ENCODE peak calls at places on chromosome 2, in eight cellular contexts. P is fibroblast of lung, Y is endothelial cell of umbilical vein, V is cardiac muscle cell, N is AG09309, Z is astrocyte, G is coronary artery, A is kidney. S is an unnamed sample.

GRCh38 chr2:100832885-100833284 is 12.9 kb downstream of the NPAS2 start:
- DNase-seq in Z (peak), V (no peak), P (peak), A (no peak), Y (peak), N (no peak), G (no peak), S (no peak)

GRCh38 chr2:239109041-239109915 is 261.4 kb downstream of the TWIST2 start:
- DNase-seq in Z (no peak), Y (peak), P (no peak), G (no peak), A (no peak), V (no peak), N (no peak), S (peak)

GRCh38 chr2:101597347-101597944 is 100.1 kb upstream of the MAP4K4 start:
- DNase-seq in N (no peak), A (no peak), Y (no peak), Z (peak), G (no peak), V (peak), P (peak), S (no peak)

GRCh38 chr2:183349046-183349445 is 224.8 kb downstream of the NUP35 start:
- DNase-seq in Y (no peak), N (no peak), V (no peak), Z (no peak), P (no peak), A (no peak), G (no peak), S (no peak)

GRCh38 chr2:60555794-60556161 is 2.3 kb upstream of the BCL11A start:
- DNase-seq in P (no peak), G (no peak), Z (no peak), V (no peak), Y (no peak), A (no peak), N (no peak), S (no peak)

GRCh38 chr2:97673915-97674283 is 4.4 kb downstream of the C2orf92 start:
- DNase-seq in G (no peak), Z (no peak), P (no peak), Y (no peak), N (no peak), A (no peak), V (no peak), S (no peak)

GRCh38 chr2:121705958-121706357 is 30.7 kb downstream of the NIFK start:
- DNase-seq in G (no peak), N (no peak), P (no peak), V (no peak), Z (no peak), Y (no peak), A (no peak), S (no peak)

GRCh38 chr2:38850045-38850444 is 25.7 kb downstream of the DHX57 start:
- DNase-seq in Y (no peak), G (no peak), P (no peak), V (no peak), A (no peak), Z (no peak), N (no peak), S (no peak)

GRCh38 chr2:231917280-231918088 is 8.7 kb downstream of the NPPC start:
- DNase-seq in P (no peak), V (peak), G (no peak), Z (no peak), A (peak), Y (no peak), N (no peak), S (no peak)

GRCh38 chr2:24708537-24709152 is 84.5 kb downstream of the PTRHD1 start:
- DNase-seq in Z (peak), P (peak), V (peak), G (no peak), A (no peak), Y (peak), N (no peak), S (peak)

GRCh38 chr2:168255866-168256265 is 8.5 kb upstream of the STK39 start:
- DNase-seq in N (no peak), A (no peak), Z (no peak), Y (no peak), P (no peak), V (no peak), G (no peak), S (no peak)

DNA sequence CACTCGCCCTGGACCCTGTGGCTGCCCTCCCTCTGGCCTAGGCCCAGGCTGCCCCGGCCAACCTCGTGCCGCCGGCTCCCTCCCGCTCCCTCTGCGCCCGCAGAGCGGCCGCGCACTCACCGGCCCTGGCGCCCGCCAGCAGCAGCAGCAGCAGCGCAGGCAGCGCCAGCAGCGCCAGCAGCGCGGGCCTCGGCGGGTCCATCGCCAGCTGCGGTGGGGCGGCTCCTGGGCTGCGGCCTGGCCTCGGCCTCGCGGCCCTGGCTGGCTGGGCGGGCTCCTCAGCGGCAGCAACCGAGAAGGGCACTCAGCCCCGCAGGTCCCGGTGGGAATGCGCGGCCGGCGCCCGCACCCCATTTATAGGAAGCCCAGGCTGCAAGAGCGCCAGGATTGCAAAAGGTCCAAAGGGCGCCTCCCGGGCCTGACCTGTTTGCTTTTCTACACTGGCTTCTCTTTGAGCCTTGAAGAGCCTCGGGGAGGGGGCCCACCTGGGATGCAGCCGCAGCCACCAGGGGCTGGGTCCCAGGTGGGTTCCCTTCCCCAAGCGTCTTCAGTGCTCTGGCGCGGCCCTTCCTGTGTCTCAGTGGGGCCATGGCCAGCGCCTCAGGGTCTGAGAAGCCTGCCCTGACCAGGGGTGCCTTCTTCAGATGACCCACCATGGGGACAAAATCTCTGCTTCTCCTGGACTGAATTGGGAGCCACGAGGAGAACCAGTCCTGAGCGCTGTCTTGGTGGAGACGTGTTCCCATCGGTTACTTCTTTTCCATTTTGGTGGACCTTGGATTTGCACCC is at the start of gene APOB:
- DNase-seq in G (peak), V (peak), P (no peak), Z (no peak), Y (no peak), A (no peak), N (no peak), S (no peak)
- H3K4me3 ChIP-seq in G (peak), V (no peak), P (no peak), Z (no peak), Y (no peak), A (no peak), N (no peak), S (no peak)

GRCh38 chr2:179898873-179899272 is 37.5 kb upstream of the ZNF385B start:
- DNase-seq in Y (peak), P (peak), G (no peak), Z (peak), A (no peak), V (peak), N (no peak), S (peak)

GRCh38 chr2:179900655-179901054 is 39.2 kb upstream of the ZNF385B start:
- DNase-seq in V (no peak), Z (no peak), P (peak), N (no peak), G (no peak), Y (no peak), A (no peak), S (no peak)

DNA sequence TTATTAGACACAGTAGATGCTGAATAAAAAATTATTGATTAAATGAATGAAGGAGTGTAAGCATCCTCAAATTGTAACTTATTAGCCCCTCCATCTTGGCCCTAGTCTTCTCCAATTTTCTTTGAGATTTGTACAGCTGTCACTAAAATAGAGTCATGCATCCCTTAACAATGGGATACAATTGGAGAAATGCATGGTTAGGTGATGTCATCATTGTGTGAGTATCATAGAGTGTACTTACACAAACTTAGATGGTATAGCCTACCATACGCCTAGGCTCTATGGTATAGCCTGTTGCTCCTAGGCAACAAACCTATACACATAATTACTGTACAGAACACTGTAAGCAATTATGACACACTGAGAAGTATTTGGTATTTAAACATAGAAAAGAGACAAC is 38.3 kb upstream of the ZNF385B start:
- DNase-seq in G (no peak), Z (no peak), V (no peak), N (no peak), P (no peak), Y (no peak), A (no peak), S (no peak)
- TF ChIP-seq CTCF in G (no peak), Z (no peak), V (no peak), N (no peak), P (no peak), Y (no peak), A (no peak), S (no peak)

DNA sequence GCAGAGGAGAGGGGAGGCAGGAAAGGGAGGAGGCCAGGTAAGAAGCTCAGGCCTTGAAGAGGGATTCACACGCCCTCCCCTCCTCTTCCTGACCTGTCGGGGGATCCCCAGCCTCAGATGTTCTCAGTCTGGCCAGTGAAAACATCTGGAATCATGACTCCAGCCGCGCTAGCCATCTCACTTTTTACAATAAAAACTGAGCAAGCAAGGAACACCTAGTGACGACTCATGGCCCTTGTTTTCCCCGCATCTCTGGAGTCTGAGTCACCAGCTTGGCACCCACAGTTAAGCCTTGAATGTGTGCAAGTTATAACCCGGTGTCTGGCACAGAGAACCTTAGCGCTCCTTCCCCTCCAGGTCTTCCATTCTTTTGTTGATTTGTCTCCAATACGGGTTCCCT is 74.3 kb downstream of the SH3BP4 start:
- DNase-seq in V (peak), Y (peak), Z (peak), A (peak), G (no peak), N (peak), P (peak), S (peak)
- H3K4me3 ChIP-seq in V (no peak), Y (no peak), Z (no peak), A (no peak), G (no peak), N (no peak), P (no peak), S (peak)

GRCh38 chr2:170361359-170361936 is 183.5 kb downstream of the MYO3B start:
- DNase-seq in V (peak), N (no peak), Y (peak), G (no peak), P (peak), Z (peak), A (no peak), S (peak)

GRCh38 chr2:170365003-170365402 is 187.1 kb downstream of the MYO3B start:
- DNase-seq in P (no peak), V (no peak), G (no peak), N (no peak), Z (no peak), A (no peak), Y (no peak), S (no peak)

GRCh38 chr2:170360546-170361358 is 182.8 kb downstream of the MYO3B start:
- DNase-seq in V (no peak), P (no peak), A (no peak), Y (no peak), Z (no peak), G (no peak), N (no peak), S (no peak)

GRCh38 chr2:170362313-170362795 is 184.4 kb downstream of the MYO3B start:
- DNase-seq in Y (no peak), V (no peak), A (no peak), N (no peak), Z (no peak), G (no peak), P (no peak), S (no peak)

GRCh38 chr2:170362895-170363582 is 185.1 kb downstream of the MYO3B start:
- DNase-seq in V (peak), P (no peak), Y (no peak), N (no peak), Z (no peak), A (no peak), G (no peak), S (no peak)
- TF ChIP-seq CTCF in V (no peak), P (no peak), Y (no peak), N (no peak), Z (no peak), A (no peak), G (no peak), S (no peak)

GRCh38 chr2:213149332-213149875 is 2.0 kb downstream of the IKZF2 start:
- DNase-seq in Z (peak), Y (no peak), P (peak), A (no peak), G (no peak), N (no peak), V (peak), S (no peak)
- H3K4me3 ChIP-seq in Z (peak), Y (no peak), P (peak), A (peak), G (peak), N (peak), V (peak), S (peak)

DNA sequence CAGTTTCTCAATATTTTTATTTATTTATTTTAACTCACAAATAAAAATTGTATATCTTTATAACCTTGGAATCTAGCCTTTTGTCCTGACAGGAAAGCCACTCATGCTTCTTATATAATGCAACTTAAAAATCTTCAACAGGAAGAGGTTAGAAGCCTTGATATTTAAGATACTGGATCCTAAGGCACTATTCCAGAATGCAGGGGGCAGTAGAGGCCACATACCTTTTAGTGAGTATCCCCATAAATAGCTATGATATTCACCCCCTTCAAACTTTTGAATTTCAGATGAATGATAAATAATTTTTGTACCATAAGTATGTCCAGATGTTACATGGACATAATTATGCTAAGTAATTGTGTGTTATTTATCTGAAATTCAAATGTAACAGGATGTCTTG is 592.7 kb upstream of the VRK2 start:
- DNase-seq in Z (no peak), A (no peak), G (no peak), V (no peak), P (no peak), Y (no peak), N (no peak), S (no peak)
- TF ChIP-seq CTCF in Z (no peak), A (peak), G (no peak), V (no peak), P (no peak), Y (no peak), N (no peak), S (peak)

GRCh38 chr2:198347936-198348335 is 543.5 kb downstream of the PLCL1 start:
- DNase-seq in Y (no peak), G (no peak), N (no peak), Z (peak), A (no peak), P (no peak), V (peak), S (no peak)
- H3K4me3 ChIP-seq in Y (no peak), G (no peak), N (no peak), Z (no peak), A (no peak), P (no peak), V (no peak), S (no peak)

GRCh38 chr2:70977605-70978205 is 725 bp upstream of the ANKRD53 start:
- DNase-seq in A (no peak), Y (peak), P (peak), N (peak), Z (peak), G (peak), V (peak), S (peak)
- TF ChIP-seq CTCF in A (no peak), Y (no peak), P (no peak), N (no peak), Z (peak), G (no peak), V (no peak), S (no peak)

GRCh38 chr2:27823135-27823534 is 51.6 kb downstream of the MRPL33 start:
- DNase-seq in Z (no peak), V (no peak), N (no peak), P (no peak), A (no peak), Y (no peak), G (no peak), S (no peak)
- H3K4me3 ChIP-seq in Z (no peak), V (no peak), N (no peak), P (no peak), A (no peak), Y (no peak), G (peak), S (no peak)

GRCh38 chr2:3618367-3618766 is 23.5 kb downstream of the COLEC11 start:
- DNase-seq in G (no peak), Y (no peak), P (no peak), A (no peak), N (no peak), V (no peak), Z (no peak), S (no peak)
- TF ChIP-seq CTCF in G (no peak), Y (no peak), P (no peak), A (no peak), N (no peak), V (no peak), Z (no peak), S (no peak)

S was measured in epithelial cell of esophagus.